ENCODE peak calls at places on chromosomes 2 and 18, in seven cellular contexts. D is iPS DF 6.9; N is SJSA1; E is NCI-H1436; V is HepG2; H is anterior cingulate cortex; Z is CD4-positive, alpha-beta T cell. J is an unnamed sample.

GRCh38 chr2:168790226-168790902 is 12.1 kb upstream of the NOSTRIN start:
- DNase-seq in D (no peak), N (no peak), E (no peak), V (no peak), H (no peak), Z (no peak), J (no peak)

GRCh38 chr2:147756103-147756502 is 88.7 kb upstream of the ACVR2A start:
- DNase-seq in D (no peak), N (no peak), E (no peak), V (no peak), H (no peak), Z (no peak), J (no peak)

GRCh38 chr2:174717273-174717672 is 47.0 kb downstream of the CHRNA1 start:
- DNase-seq in D (no peak), N (no peak), E (no peak), V (no peak), H (no peak), Z (no peak), J (no peak)

GRCh38 chr2:229129738-229130371 is 141.2 kb downstream of the PID1 start:
- DNase-seq in D (no peak), N (no peak), E (no peak), V (no peak), H (no peak), Z (no peak), J (peak)

GRCh38 chr2:1781291-1782080 is 37.2 kb upstream of the PXDN start:
- DNase-seq in D (no peak), N (peak), E (no peak), V (no peak), H (no peak), Z (peak), J (no peak)

GRCh38 chr18:55509631-55510372 is 78.2 kb downstream of the TCF4 start:
- DNase-seq in D (no peak), N (no peak), E (no peak), V (no peak), H (no peak), Z (no peak), J (no peak)

GRCh38 chr2:16319425-16320245 is 346.0 kb downstream of the CYRIA start:
- DNase-seq in D (no peak), N (no peak), E (no peak), V (no peak), H (no peak), Z (no peak), J (no peak)

GRCh38 chr2:234679766-234680687 is 183.1 kb upstream of the ARL4C start:
- DNase-seq in D (no peak), N (peak), E (no peak), V (peak), H (no peak), Z (no peak), J (peak)

GRCh38 chr2:225337183-225337582 is 62.3 kb upstream of the NYAP2 start:
- DNase-seq in D (no peak), N (no peak), E (no peak), V (no peak), H (no peak), Z (no peak), J (no peak)

GRCh38 chr2:172179045-172179742 is 76.5 kb upstream of the DLX2 start:
- DNase-seq in D (no peak), N (no peak), E (no peak), V (no peak), H (no peak), Z (no peak), J (peak)

GRCh38 chr2:160695402-160696060 is 201.9 kb upstream of the RBMS1 start:
- DNase-seq in D (no peak), N (no peak), E (peak), V (no peak), H (no peak), Z (no peak), J (no peak)

GRCh38 chr18:63730788-63731187 is 28.0 kb downstream of the SERPINB11 start:
- DNase-seq in D (no peak), N (no peak), E (no peak), V (no peak), H (no peak), Z (no peak), J (peak)

GRCh38 chr18:35635171-35635570 is 53.6 kb downstream of the GALNT1 start:
- DNase-seq in D (no peak), N (peak), E (no peak), V (peak), H (no peak), Z (no peak), J (no peak)

GRCh38 chr18:61546598-61546997 is 213.4 kb downstream of the CDH20 start:
- DNase-seq in D (no peak), N (no peak), E (no peak), V (no peak), H (no peak), Z (no peak), J (no peak)

GRCh38 chr2:192307530-192307929 is 112.8 kb upstream of the TMEFF2 start:
- DNase-seq in D (no peak), N (no peak), E (no peak), V (no peak), H (no peak), Z (no peak), J (no peak)

GRCh38 chr2:98461650-98462049 is 17.0 kb downstream of the INPP4A start:
- DNase-seq in D (no peak), N (peak), E (no peak), V (no peak), H (no peak), Z (no peak), J (no peak)

GRCh38 chr2:148814853-148815419 is 60.1 kb upstream of the KIF5C start:
- DNase-seq in D (no peak), N (no peak), E (no peak), V (no peak), H (no peak), Z (no peak), J (peak)

GRCh38 chr2:89781962-89782361 is 1090.5 kb downstream of the RPIA start:
- DNase-seq in D (no peak), N (no peak), E (no peak), V (no peak), H (no peak), Z (no peak), J (no peak)

GRCh38 chr2:105308785-105309540 is 20.6 kb downstream of the TGFBRAP1 start:
- DNase-seq in D (no peak), N (no peak), E (no peak), V (no peak), H (no peak), Z (no peak), J (no peak)

GRCh38 chr2:157438907-157439791 is 4.7 kb downstream of the CYTIP start:
- DNase-seq in D (no peak), N (no peak), E (no peak), V (no peak), H (no peak), Z (no peak), J (no peak)

GRCh38 chr2:70995227-70995729 is 605 bp upstream of the TEX261 start:
- DNase-seq in D (no peak), N (no peak), E (peak), V (peak), H (no peak), Z (peak), J (peak)

GRCh38 chr18:23578067-23578705 is 8.1 kb downstream of the NPC1 start:
- DNase-seq in D (no peak), N (no peak), E (no peak), V (no peak), H (no peak), Z (no peak), J (no peak)

GRCh38 chr18:49050462-49050861 is 99.7 kb upstream of the SMAD7 start:
- DNase-seq in D (no peak), N (no peak), E (no peak), V (no peak), H (no peak), Z (no peak), J (no peak)

GRCh38 chr2:119491776-119492525 is 32.3 kb downstream of the SCTR start:
- DNase-seq in D (no peak), N (peak), E (no peak), V (peak), H (no peak), Z (no peak), J (peak)